ENCODE peak calls at places on chromosome 1, in nine cellular contexts. R is left lobe of liver; P is T follicular helper cell; V is stimulated activated CD8-positive, alpha-beta memory T cell treated with anti-CD3 and anti-CD28 coated beads, Interleukin-7, amount 100 ng/mL, for 1 hour; E is NCI-H524; D is NB4; L is posterior cingulate gyrus; X is NCI-H748 treated with DMSO at 0.1 percent for 48 hours; B is body of pancreas. Q is an unnamed sample.

GRCh38 chr1:155320661-155321576 is at the start of gene RUSC1:
- DNase-seq in R (peak; percentile 65), P (peak; percentile 58), V (peak; percentile 49), E (no peak), D (peak; percentile 15), L (peak; percentile 89), X (peak; percentile 79), B (peak; percentile 76), Q (peak; percentile 56)

GRCh38 chr1:107590895-107591622 is 373.9 kb downstream of the VAV3 start:
- DNase-seq in R (no peak), P (no peak), V (no peak), E (no peak), D (peak; percentile 1), L (no peak), X (no peak), B (no peak), Q (no peak)

GRCh38 chr1:110003747-110004428 is 19.3 kb downstream of the AHCYL1 start:
- DNase-seq in R (peak; percentile 69), P (no peak), V (no peak), E (peak; percentile 59), D (peak; percentile 92), L (no peak), X (no peak), B (peak; percentile 81), Q (no peak)

GRCh38 chr1:220301630-220302029 is 29.4 kb upstream of the RAB3GAP2 start:
- DNase-seq in R (no peak), P (no peak), V (no peak), E (no peak), D (no peak), L (no peak), X (no peak), B (no peak), Q (no peak)

GRCh38 chr1:47326271-47326670 is 7.3 kb upstream of the CMPK1 start:
- DNase-seq in R (no peak), P (no peak), V (no peak), E (no peak), D (no peak), L (no peak), X (no peak), B (no peak), Q (no peak)

GRCh38 chr1:33120436-33121231 is 39.7 kb downstream of the AZIN2 start:
- DNase-seq in R (no peak), P (no peak), V (no peak), E (no peak), D (no peak), L (no peak), X (no peak), B (no peak), Q (no peak)

GRCh38 chr1:211549092-211549749 is 29.7 kb downstream of the SLC30A1 start:
- DNase-seq in R (peak; percentile 35), P (no peak), V (no peak), E (no peak), D (no peak), L (no peak), X (no peak), B (no peak), Q (no peak)

GRCh38 chr1:59674605-59675004 is 140.1 kb upstream of the HOOK1 start:
- DNase-seq in R (no peak), P (no peak), V (no peak), E (no peak), D (peak; percentile 89), L (no peak), X (no peak), B (no peak), Q (no peak)

GRCh38 chr1:6683434-6683833 is 18.2 kb downstream of the DNAJC11 start:
- DNase-seq in R (no peak), P (no peak), V (no peak), E (no peak), D (no peak), L (no peak), X (no peak), B (no peak), Q (no peak)

GRCh38 chr1:29679828-29680558 is 443.7 kb downstream of the PTPRU start:
- DNase-seq in R (peak; percentile 23), P (no peak), V (no peak), E (no peak), D (no peak), L (no peak), X (no peak), B (no peak), Q (no peak)

GRCh38 chr1:89743788-89744187 is 77.0 kb upstream of the LRRC8D start:
- DNase-seq in R (no peak), P (no peak), V (no peak), E (no peak), D (no peak), L (no peak), X (no peak), B (no peak), Q (no peak)

GRCh38 chr1:202831906-202832305 is 21.2 kb downstream of the PCAT6 start:
- DNase-seq in R (no peak), P (no peak), V (no peak), E (no peak), D (peak; percentile 76), L (no peak), X (no peak), B (no peak), Q (no peak)

GRCh38 chr1:51518730-51519047 is 377 bp downstream of the EPS15 start:
- DNase-seq in R (peak; percentile 86), P (peak; percentile 20), V (no peak), E (no peak), D (no peak), L (peak; percentile 24), X (no peak), B (peak; percentile 78), Q (peak; percentile 30)

GRCh38 chr1:48610628-48611542 is 138.9 kb upstream of the SPATA6 start:
- DNase-seq in R (no peak), P (no peak), V (no peak), E (no peak), D (no peak), L (peak; percentile 27), X (no peak), B (peak; percentile 33), Q (no peak)

GRCh38 chr1:86972262-86972661 is 57.8 kb downstream of the HS2ST1 start:
- DNase-seq in R (peak; percentile 74), P (no peak), V (no peak), E (no peak), D (no peak), L (no peak), X (no peak), B (peak; percentile 12), Q (no peak)

GRCh38 chr1:214698589-214698988 is 95.6 kb downstream of the CENPF start:
- DNase-seq in R (no peak), P (no peak), V (no peak), E (no peak), D (no peak), L (no peak), X (no peak), B (no peak), Q (no peak)

GRCh38 chr1:16215882-16216753 is 3.7 kb upstream of the ARHGEF19 start:
- DNase-seq in R (peak; percentile 73), P (peak; percentile 45), V (no peak), E (peak; percentile 33), D (peak; percentile 52), L (peak; percentile 50), X (peak; percentile 60), B (peak; percentile 91), Q (peak; percentile 63)

GRCh38 chr1:33228935-33229487 is 27.3 kb upstream of the ZNF362 start:
- DNase-seq in R (no peak), P (no peak), V (no peak), E (peak; percentile 82), D (no peak), L (no peak), X (no peak), B (peak; percentile 26), Q (no peak)

GRCh38 chr1:48099011-48099550 is 101.9 kb upstream of the TRABD2B start:
- DNase-seq in R (no peak), P (no peak), V (no peak), E (no peak), D (no peak), L (no peak), X (peak; percentile 45), B (no peak), Q (no peak)

GRCh38 chr1:36178479-36179219 is 22.7 kb downstream of the MAP7D1 start:
- DNase-seq in R (peak; percentile 86), P (no peak), V (no peak), E (no peak), D (no peak), L (no peak), X (no peak), B (peak; percentile 88), Q (no peak)

GRCh38 chr1:150156868-150157603 is 7.3 kb downstream of the PLEKHO1 start:
- DNase-seq in R (no peak), P (no peak), V (no peak), E (no peak), D (no peak), L (no peak), X (no peak), B (no peak), Q (no peak)

GRCh38 chr1:25095635-25096200 is 136.6 kb downstream of the SYF2 start:
- DNase-seq in R (no peak), P (no peak), V (no peak), E (no peak), D (peak; percentile 37), L (no peak), X (no peak), B (no peak), Q (no peak)

GRCh38 chr1:61561666-61562065 is 163.3 kb downstream of the TM2D1 start:
- DNase-seq in R (no peak), P (no peak), V (no peak), E (no peak), D (no peak), L (no peak), X (no peak), B (no peak), Q (no peak)

GRCh38 chr1:9561429-9561828 is 22.2 kb downstream of the SLC25A33 start:
- DNase-seq in R (no peak), P (no peak), V (no peak), E (peak; percentile 38), D (peak; percentile 63), L (no peak), X (no peak), B (peak; percentile 55), Q (no peak)

GRCh38 chr1:225613006-225613405 is 39.9 kb downstream of the ENAH start:
- DNase-seq in R (no peak), P (no peak), V (no peak), E (no peak), D (no peak), L (no peak), X (no peak), B (no peak), Q (no peak)

GRCh38 chr1:65431111-65431705 is 10.7 kb downstream of the LEPR start:
- DNase-seq in R (no peak), P (no peak), V (no peak), E (no peak), D (peak; percentile 54), L (no peak), X (no peak), B (no peak), Q (no peak)

GRCh38 chr1:234969630-234970370 is 158.8 kb downstream of the TOMM20 start:
- DNase-seq in R (peak; percentile 87), P (no peak), V (no peak), E (peak; percentile 34), D (no peak), L (peak; percentile 69), X (peak; percentile 66), B (peak; percentile 85), Q (no peak)

GRCh38 chr1:119814288-119814687 is 3.0 kb upstream of the REG4 start:
- DNase-seq in R (no peak), P (no peak), V (no peak), E (no peak), D (no peak), L (no peak), X (no peak), B (no peak), Q (no peak)